ENCODE peak calls at places on chromosome 12, in nine cellular contexts. S is DND-41, R is fibroblast of the aortic adventitia, O is tibial artery, Z is AG09309, T is GM12864, F is pancreas, A is cardiac fibroblast, P is left ventricle myocardium inferior. E is an unnamed sample.

GRCh38 chr12:31768046-31768445 is 39.2 kb upstream of the AMN1 start:
- DNase-seq in A (no peak), F (no peak), O (no peak), P (no peak), R (no peak), S (peak; percentile 24), Z (no peak), T (no peak), E (no peak)

GRCh38 chr12:58889557-58889956 is 30.7 kb downstream of the LRIG3 start:
- DNase-seq in F (no peak), A (no peak), P (no peak), Z (no peak), S (no peak), O (no peak), T (no peak), R (no peak), E (no peak)

GRCh38 chr12:57240069-57240921 is 10.7 kb downstream of the STAC3 start:
- DNase-seq in T (no peak), A (peak; percentile 49), Z (no peak), F (no peak), S (peak; percentile 62), O (no peak), P (peak; percentile 49), R (peak; percentile 60), E (no peak)

GRCh38 chr12:66417217-66417616 is 114.9 kb downstream of the HELB start:
- DNase-seq in Z (no peak), O (no peak), S (no peak), R (no peak), T (no peak), A (no peak), P (no peak), F (no peak), E (no peak)

GRCh38 chr12:29429999-29430698 is 49.2 kb upstream of the ERGIC2 start:
- DNase-seq in F (no peak), A (no peak), T (no peak), Z (no peak), O (no peak), R (no peak), P (no peak), S (no peak), E (no peak)

GRCh38 chr12:131096681-131097181 is 143.0 kb downstream of the ADGRD1 start:
- DNase-seq in P (no peak), Z (no peak), F (no peak), S (no peak), A (no peak), O (peak; percentile 14), R (no peak), T (no peak), E (no peak)

GRCh38 chr12:78271546-78271945 is 440.9 kb downstream of the NAV3 start:
- DNase-seq in O (no peak), T (no peak), A (peak; percentile 29), R (peak; percentile 23), S (no peak), Z (no peak), F (no peak), P (no peak), E (no peak)

GRCh38 chr12:79451988-79452387 is 238.8 kb downstream of the PAWR start:
- DNase-seq in S (no peak), F (peak; percentile 22), O (peak; percentile 82), P (peak; percentile 38), R (peak; percentile 86), A (peak; percentile 85), Z (peak; percentile 62), T (no peak), E (no peak)

GRCh38 chr12:42426733-42427132 is 100.8 kb downstream of the PPHLN1 start:
- DNase-seq in P (no peak), F (no peak), T (no peak), S (no peak), A (peak; percentile 72), O (no peak), R (peak; percentile 19), Z (no peak), E (no peak)

GRCh38 chr12:101713059-101713682 is 15.7 kb downstream of the CHPT1 start:
- DNase-seq in R (peak; percentile 4), Z (no peak), O (peak; percentile 77), T (no peak), P (peak; percentile 25), F (peak; percentile 32), A (no peak), S (no peak), E (no peak)

GRCh38 chr12:106323537-106323936 is 21.0 kb downstream of the TCP11L2 start:
- DNase-seq in T (no peak), O (no peak), A (no peak), Z (no peak), P (no peak), R (no peak), S (no peak), F (no peak), E (no peak)

GRCh38 chr12:131105351-131105735 is 151.6 kb downstream of the ADGRD1 start:
- DNase-seq in P (no peak), F (no peak), O (peak; percentile 17), R (no peak), A (no peak), S (no peak), T (no peak), Z (no peak), E (no peak)

GRCh38 chr12:105378821-105379400 is 48.4 kb downstream of the C12orf75 start:
- DNase-seq in R (peak; percentile 8), O (no peak), F (no peak), S (no peak), T (no peak), A (peak; percentile 16), Z (no peak), P (no peak), E (no peak)

GRCh38 chr12:75759196-75759595 is 247.8 kb upstream of the KRR1 start:
- DNase-seq in A (no peak), T (no peak), P (no peak), S (no peak), F (no peak), O (no peak), Z (no peak), R (no peak), E (no peak)

GRCh38 chr12:52630609-52631200 is 12.3 kb upstream of the KRT73 start:
- DNase-seq in F (no peak), R (no peak), A (no peak), T (no peak), Z (no peak), O (no peak), P (no peak), S (no peak), E (no peak)

GRCh38 chr12:18797604-18798003 is 59.7 kb downstream of the CAPZA3 start:
- DNase-seq in T (no peak), F (no peak), Z (no peak), S (no peak), P (no peak), O (no peak), R (no peak), A (no peak), E (no peak)

GRCh38 chr12:2307550-2307949 is 254.8 kb downstream of the CACNA1C start:
- DNase-seq in R (no peak), S (no peak), Z (no peak), T (no peak), O (no peak), P (no peak), A (no peak), F (no peak), E (no peak)
- H3K4me3 ChIP-seq in R (no peak overlapping the region), S (no peak overlapping the region), Z (no peak overlapping the region), T (no peak overlapping the region), O (no peak overlapping the region), P (no peak overlapping the region), A (no peak overlapping the region), F (no peak overlapping the region), E (no peak overlapping the region)

GRCh38 chr12:16610006-16610520 is 4.1 kb upstream of the LMO3 start:
- DNase-seq in A (no peak), T (no peak), P (no peak), F (peak; percentile 14), Z (no peak), R (no peak), S (no peak), O (no peak), E (no peak)

GRCh38 chr12:16610743-16611142 is 4.8 kb upstream of the LMO3 start:
- DNase-seq in F (no peak), A (no peak), T (no peak), Z (no peak), S (no peak), P (no peak), O (no peak), R (no peak), E (no peak)

GRCh38 chr12:16609140-16609539 is 3.2 kb upstream of the LMO3 start:
- DNase-seq in R (no peak), T (no peak), A (no peak), S (no peak), O (no peak), P (no peak), Z (no peak), F (peak; percentile 37), E (no peak)

GRCh38 chr12:16612647-16613046 is 6.7 kb upstream of the LMO3 start:
- DNase-seq in O (no peak), R (peak; percentile 42), Z (no peak), T (no peak), P (no peak), S (no peak), A (peak; percentile 39), F (no peak), E (no peak)

DNA sequence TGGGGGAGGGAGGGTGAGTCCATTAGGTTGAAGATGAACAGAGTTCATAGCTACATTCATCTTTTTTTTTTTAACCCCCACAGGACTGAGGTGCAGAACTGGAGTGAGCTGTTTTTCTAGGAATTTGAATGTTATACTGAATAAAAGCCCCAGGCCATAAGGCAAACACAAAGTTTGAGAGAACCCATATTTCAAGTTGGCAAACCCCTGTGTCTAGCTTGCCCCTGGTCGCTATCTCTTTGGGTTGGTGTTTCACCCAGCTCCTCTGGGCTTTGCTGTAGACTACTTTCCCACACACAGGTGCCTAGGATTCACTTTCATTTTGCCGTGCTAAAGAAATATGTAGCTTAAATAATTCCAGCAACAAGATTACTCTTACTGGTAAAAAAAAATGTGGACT is 5.2 kb upstream of the LMO3 start:
- DNase-seq in P (no peak), S (no peak), T (no peak), A (no peak), O (no peak), Z (no peak), R (no peak), F (peak; percentile 26), E (no peak)
- H3K4me3 ChIP-seq in P (peak overlapping the region; percentile 13), S (no peak overlapping the region), T (no peak overlapping the region), A (no peak overlapping the region), O (no peak overlapping the region), Z (no peak overlapping the region), R (no peak overlapping the region), F (peak overlapping the region; percentile 48), E (no peak overlapping the region)

DNA sequence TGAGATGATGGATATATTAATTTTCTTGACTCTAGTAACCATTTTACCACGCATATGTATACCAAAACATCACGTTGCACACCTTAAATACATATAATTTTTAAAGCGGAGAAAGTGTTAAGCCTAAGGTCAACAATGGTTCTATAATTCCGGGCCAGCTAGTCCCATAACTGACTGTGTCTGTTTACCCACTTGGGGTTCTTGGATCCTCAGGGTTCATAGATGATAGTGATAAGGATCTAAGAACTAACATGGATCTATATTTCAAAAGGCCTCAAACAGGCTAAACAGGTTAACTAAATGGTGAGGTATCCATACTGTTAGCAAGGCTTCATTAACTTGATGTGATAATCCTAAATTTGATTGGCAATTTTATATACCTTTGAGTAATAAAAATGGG is 9.8 kb downstream of the SLC38A1 start:
- DNase-seq in R (no peak), A (no peak), S (no peak), O (no peak), Z (no peak), P (no peak), F (no peak), T (no peak), E (no peak)
- H3K4me3 ChIP-seq in R (no peak overlapping the region), A (no peak overlapping the region), S (no peak overlapping the region), O (no peak overlapping the region), Z (no peak overlapping the region), P (no peak overlapping the region), F (no peak overlapping the region), T (no peak overlapping the region), E (no peak overlapping the region)

GRCh38 chr12:45494279-45494678 is 235.2 kb upstream of the ARID2 start:
- DNase-seq in F (no peak), S (no peak), A (no peak), R (no peak), P (no peak), T (no peak), O (no peak), Z (no peak), E (no peak)
- H3K4me3 ChIP-seq in F (no peak overlapping the region), S (no peak overlapping the region), A (no peak overlapping the region), R (no peak overlapping the region), P (no peak overlapping the region), T (no peak overlapping the region), O (no peak overlapping the region), Z (no peak overlapping the region), E (no peak overlapping the region)

E was measured in esophagus squamous epithelium.